ENCODE peak calls at places on chromosomes 16 and 17, in ten cellular contexts. O, Y, J, I, F, U, M, V, H and S are unnamed samples. For H3K9me3, the result is how much of the 10 kb centered on the place peaks cover.

GRCh38 chr17:62189377-62189776 is 124.3 kb upstream of the MED13 start:
- DNase-seq in O (no peak), Y (no peak), J (no peak), I (no peak), F (no peak), U (no peak), M (no peak), V (no peak), H (peak), S (no peak)

GRCh38 chr17:81837641-81838040 is 2.8 kb upstream of the PPP1R27 start:
- DNase-seq in O (no peak), Y (no peak), J (peak), I (no peak), F (no peak), U (no peak), M (peak), V (no peak), H (no peak), S (no peak)

GRCh38 chr17:81412490-81413093 is 17.3 kb downstream of the BAHCC1 start:
- DNase-seq in O (no peak), Y (no peak), J (no peak), I (no peak), F (no peak), U (no peak), M (peak), V (peak), H (peak), S (no peak)

GRCh38 chr17:15431201-15431600 is 36.2 kb downstream of the CDRT4 start:
- DNase-seq in O (no peak), Y (no peak), J (no peak), I (no peak), F (peak), U (no peak), M (peak), V (no peak), H (peak), S (no peak)

GRCh38 chr16:80023865-80024264 is 423.3 kb upstream of the MAF start:
- DNase-seq in O (no peak), Y (no peak), J (peak), I (no peak), F (no peak), U (no peak), M (no peak), V (no peak), H (peak), S (no peak)

GRCh38 chr16:17602678-17603077 is 131.9 kb upstream of the XYLT1 start:
- DNase-seq in O (no peak), Y (no peak), J (no peak), I (no peak), F (no peak), U (no peak), M (no peak), V (no peak), H (no peak), S (no peak)

GRCh38 chr17:7308625-7309433 is 1.4 kb downstream of the EIF5A start:
- DNase-seq in O (peak), Y (peak), J (peak), I (peak), F (peak), U (peak), M (peak), V (peak), H (peak), S (peak)

GRCh38 chr17:6713130-6713917 is at the start of gene SLC13A5:
- DNase-seq in O (no peak), Y (no peak), J (peak), I (no peak), F (no peak), U (peak), M (no peak), V (no peak), H (no peak), S (no peak)

GRCh38 chr17:61454095-61454931 is 2.1 kb downstream of the TBX4 start:
- DNase-seq in O (no peak), Y (no peak), J (peak), I (no peak), F (no peak), U (no peak), M (no peak), V (no peak), H (no peak), S (no peak)

GRCh38 chr16:2585651-2586081 is 47.8 kb downstream of the PDPK1 start:
- DNase-seq in O (no peak), Y (no peak), J (no peak), I (no peak), F (no peak), U (no peak), M (no peak), V (no peak), H (no peak), S (no peak)

GRCh38 chr16:57985204-57986121 is 14.5 kb upstream of the CNGB1 start:
- DNase-seq in O (no peak), Y (no peak), J (no peak), I (no peak), F (no peak), U (no peak), M (no peak), V (no peak), H (no peak), S (no peak)

GRCh38 chr17:82283208-82283749 is 9.8 kb upstream of the CSNK1D start:
- DNase-seq in O (no peak), Y (no peak), J (peak), I (no peak), F (no peak), U (peak), M (no peak), V (peak), H (peak), S (no peak)

GRCh38 chr17:1095853-1096675 is 83.7 kb downstream of the ABR start:
- DNase-seq in O (no peak), Y (no peak), J (no peak), I (no peak), F (no peak), U (no peak), M (no peak), V (no peak), H (no peak), S (no peak)

GRCh38 chr17:6677158-6677831 is 25.7 kb downstream of the C17orf100 start:
- DNase-seq in O (no peak), Y (no peak), J (peak), I (no peak), F (no peak), U (no peak), M (no peak), V (no peak), H (peak), S (no peak)

GRCh38 chr17:57811633-57812280 is 38.1 kb downstream of the MRPS23 start:
- DNase-seq in O (no peak), Y (no peak), J (no peak), I (no peak), F (no peak), U (peak), M (no peak), V (no peak), H (peak), S (no peak)

GRCh38 chr17:27609606-27610303 is 21.2 kb upstream of the LGALS9 start:
- DNase-seq in O (no peak), Y (no peak), J (peak), I (no peak), F (peak), U (peak), M (no peak), V (no peak), H (no peak), S (no peak)

GRCh38 chr16:85215478-85216120 is 103.3 kb upstream of the CIBAR2 start:
- DNase-seq in O (no peak), Y (no peak), J (no peak), I (no peak), F (no peak), U (no peak), M (no peak), V (no peak), H (no peak), S (no peak)

GRCh38 chr17:36475346-36475970 is 11.0 kb upstream of the ZNHIT3 start:
- DNase-seq in O (no peak), Y (no peak), J (no peak), I (no peak), F (no peak), U (no peak), M (no peak), V (no peak), H (no peak), S (no peak)

GRCh38 chr16:85162478-85163277 is 50.4 kb upstream of the CIBAR2 start:
- DNase-seq in O (peak), Y (no peak), J (peak), I (peak), F (peak), U (peak), M (peak), V (no peak), H (peak), S (no peak)

GRCh38 chr16:15523092-15523541 is 88.7 kb downstream of the BMERB1 start:
- DNase-seq in O (peak), Y (peak), J (no peak), I (no peak), F (peak), U (no peak), M (peak), V (no peak), H (no peak), S (no peak)

GRCh38 chr16:26643519-26643918 is 423.2 kb upstream of the C16orf82 start:
- DNase-seq in O (no peak), Y (no peak), J (peak), I (no peak), F (no peak), U (no peak), M (no peak), V (no peak), H (no peak), S (no peak)

GRCh38 chr16:68575082-68575481 is 36.0 kb downstream of the ZFP90 start:
- DNase-seq in O (no peak), Y (no peak), J (no peak), I (no peak), F (no peak), U (no peak), M (no peak), V (no peak), H (no peak), S (no peak)
- H3K9me3 ChIP-seq in O (half or more), Y (under half), J (under half), I (under half), F (under half), U (under half), M (under half), V (under half), H (under half), S (under half)

GRCh38 chr17:21705021-21705601 is 12.8 kb downstream of the KCNJ18 start:
- DNase-seq in O (no peak), Y (no peak), J (no peak), I (no peak), F (no peak), U (no peak), M (no peak), V (no peak), H (no peak), S (no peak)
- H3K9me3 ChIP-seq in O (under half), Y (under half), J (under half), I (under half), F (under half), U (under half), M (under half), V (under half), H (under half), S (under half)

GRCh38 chr17:22692066-22692800 is 999.9 kb downstream of the KCNJ18 start:
- DNase-seq in O (no peak), Y (no peak), J (no peak), I (no peak), F (no peak), U (no peak), M (no peak), V (no peak), H (no peak), S (no peak)
- H3K9me3 ChIP-seq in O (under half), Y (under half), J (under half), I (under half), F (under half), U (under half), M (under half), V (under half), H (under half), S (under half)

DNA sequence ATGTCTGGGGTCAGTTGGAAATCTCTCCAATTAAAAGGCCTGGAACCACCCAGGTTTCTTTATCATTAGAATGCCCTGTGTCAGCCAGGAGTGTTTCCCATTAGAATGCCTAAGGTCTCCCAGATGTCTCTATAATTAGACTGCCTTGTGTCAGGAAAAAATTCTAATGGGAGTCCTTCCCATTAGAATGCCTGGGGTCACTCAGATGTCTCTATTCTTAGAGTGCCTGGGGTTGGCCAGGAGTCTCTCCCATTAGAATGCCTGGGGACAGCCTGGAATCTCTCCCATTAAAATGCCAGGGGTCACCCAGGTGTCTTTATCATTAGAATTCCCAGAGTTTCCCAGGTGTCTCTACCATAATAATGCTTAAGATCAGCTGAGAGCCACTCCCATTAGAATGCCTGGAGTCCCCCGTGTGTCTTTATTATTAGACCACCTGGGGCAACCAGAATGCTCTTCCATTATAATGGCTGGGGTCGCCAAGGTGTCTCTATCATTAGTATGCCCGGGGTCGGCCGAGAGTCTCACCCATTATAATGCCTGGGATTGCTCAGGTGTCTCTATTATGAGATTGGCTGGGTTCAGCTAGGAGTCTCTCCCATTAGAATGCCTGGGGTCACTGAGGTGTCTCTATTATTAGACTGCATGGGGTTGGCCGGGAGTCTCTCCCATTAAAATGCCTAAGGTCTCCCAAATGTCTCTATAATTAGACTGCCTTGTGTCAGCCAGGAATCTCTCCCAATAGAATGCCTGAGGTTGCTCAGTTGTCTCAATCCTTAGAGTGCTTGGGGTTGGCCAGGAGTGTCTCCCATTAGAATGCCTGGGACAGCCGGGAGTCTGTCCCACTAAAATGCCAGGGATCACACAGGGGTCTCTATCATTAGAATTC is 2254.6 kb downstream of the TP53TG3F start:
- DNase-seq in O (no peak), Y (no peak), J (no peak), I (no peak), F (no peak), U (no peak), M (no peak), V (no peak), H (no peak), S (no peak)
- H3K9me3 ChIP-seq in O (under half), Y (under half), J (under half), I (under half), F (under half), U (under half), M (under half), V (under half), H (under half), S (under half)

DNA sequence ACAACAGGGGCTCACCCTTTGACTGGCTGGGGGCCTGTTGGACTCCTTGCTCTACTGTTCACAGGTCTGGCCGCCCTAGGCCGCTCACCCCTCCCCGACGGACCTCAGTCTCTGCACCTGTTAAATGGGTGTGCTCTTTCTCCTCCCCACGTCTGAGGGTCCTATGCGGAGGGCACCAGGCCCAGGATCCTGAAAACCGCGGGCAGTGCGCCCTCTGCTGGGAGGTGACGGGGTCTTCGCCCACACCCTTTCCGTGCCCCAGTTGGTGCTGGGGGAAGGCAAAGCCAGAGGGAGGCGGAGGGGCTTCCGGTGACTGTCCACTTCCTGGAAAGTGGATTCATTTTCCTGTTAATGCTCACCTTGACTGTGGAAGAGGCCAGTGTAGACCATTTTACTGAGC is 1010.9 kb downstream of the KCNJ18 start:
- DNase-seq in O (no peak), Y (no peak), J (no peak), I (no peak), F (no peak), U (no peak), M (no peak), V (no peak), H (no peak), S (no peak)
- H3K9me3 ChIP-seq in O (under half), Y (under half), J (under half), I (under half), F (under half), U (under half), M (under half), V (under half), H (under half), S (under half)